ENCODE peak calls at places on chromosome 19, in ten cellular contexts. W is tibial artery, M is heart left ventricle, Z is fibroblast of lung, C is pancreas, S is sigmoid colon, B is breast epithelium, G is thyroid gland, O is lower lobe of right lung, Q is uterus. D is an unnamed sample. For H3K4me1, the result is how much of the 10 kb centered on the place peaks cover.

GRCh38 chr19:36514012-36514612 is 14.0 kb downstream of the ZNF260 start:
- DNase-seq in G (no peak), C (no peak), S (no peak), Z (peak), O (no peak), W (no peak), B (no peak), Q (no peak), M (no peak), D (no peak)

GRCh38 chr19:3532154-3533019 is 6.6 kb upstream of the TEKTIP1 start:
- DNase-seq in C (no peak), Q (no peak), Z (no peak), W (no peak), S (no peak), G (no peak), O (no peak), B (no peak), M (no peak), D (peak)

GRCh38 chr19:42252365-42253244 is 2.3 kb downstream of the ERF start:
- DNase-seq in Q (peak), M (peak), C (peak), G (peak), O (no peak), S (peak), Z (peak), W (peak), B (no peak), D (peak)

GRCh38 chr19:5291588-5292193 is 48.9 kb downstream of the PTPRS start:
- DNase-seq in C (no peak), W (no peak), M (no peak), O (no peak), G (no peak), Q (no peak), Z (no peak), S (no peak), B (no peak), D (peak)

GRCh38 chr19:15397236-15397635 is 17.6 kb upstream of the AKAP8 start:
- DNase-seq in S (peak), Z (no peak), G (no peak), Q (no peak), C (no peak), B (no peak), O (no peak), W (peak), M (no peak), D (peak)

GRCh38 chr19:18274303-18274775 is at the start of gene IQCN:
- DNase-seq in M (no peak), W (peak), B (no peak), C (peak), Z (peak), S (peak), Q (peak), O (no peak), G (no peak), D (peak)

GRCh38 chr19:41705393-41706174 is 2.8 kb upstream of the CEACAM5 start:
- DNase-seq in Z (peak), W (peak), Q (no peak), M (no peak), C (peak), G (peak), S (no peak), B (no peak), O (no peak), D (peak)

GRCh38 chr19:41877490-41877876 is 404 bp downstream of the CD79A start:
- DNase-seq in M (no peak), B (no peak), W (no peak), S (no peak), C (no peak), Q (no peak), Z (no peak), O (peak), G (no peak), D (no peak)

GRCh38 chr19:41500443-41500842 is 57.5 kb downstream of the ERICH4 start:
- DNase-seq in Z (no peak), G (no peak), Q (no peak), B (no peak), S (no peak), C (no peak), W (no peak), M (no peak), O (no peak), D (no peak)

GRCh38 chr19:41703602-41704293 is 4.7 kb upstream of the CEACAM5 start:
- DNase-seq in B (no peak), S (peak), C (no peak), Q (peak), M (no peak), O (no peak), W (peak), G (no peak), Z (no peak), D (no peak)

GRCh38 chr19:52351512-52351911 is 15.5 kb downstream of the ZNF610 start:
- DNase-seq in W (no peak), C (no peak), O (no peak), M (no peak), Z (no peak), B (no peak), G (no peak), Q (no peak), S (no peak), D (no peak)

GRCh38 chr19:54521860-54522513 is 19.4 kb downstream of the LAIR2 start:
- DNase-seq in G (no peak), W (no peak), M (no peak), Z (no peak), B (no peak), Q (no peak), O (no peak), C (no peak), S (no peak), D (no peak)

GRCh38 chr19:1065606-1066109 is 1.3 kb upstream of the ARHGAP45 start:
- DNase-seq in S (no peak), Z (no peak), W (no peak), G (no peak), B (no peak), Q (no peak), M (no peak), C (no peak), O (peak), D (no peak)

GRCh38 chr19:11304936-11305335 is 9.0 kb downstream of the TSPAN16 start:
- DNase-seq in C (no peak), Q (no peak), S (no peak), W (no peak), O (no peak), Z (no peak), M (no peak), B (no peak), G (no peak), D (no peak)

GRCh38 chr19:1908364-1908678 is 3.1 kb downstream of the ADAT3 start:
- DNase-seq in C (no peak), G (no peak), W (no peak), Z (no peak), M (no peak), O (peak), B (no peak), Q (no peak), S (no peak), D (peak)

GRCh38 chr19:4624733-4625362 is 14.5 kb upstream of the TNFAIP8L1 start:
- DNase-seq in B (no peak), M (no peak), Q (no peak), O (no peak), S (no peak), Z (no peak), C (no peak), G (no peak), W (no peak), D (peak)

GRCh38 chr19:50719119-50719435 is 525 bp downstream of the SHANK1 start:
- DNase-seq in C (no peak), Z (no peak), B (no peak), Q (no peak), O (no peak), W (no peak), M (no peak), G (no peak), S (no peak), D (no peak)

GRCh38 chr19:50720181-50720920 is 749 bp upstream of the SHANK1 start:
- DNase-seq in C (no peak), O (no peak), B (no peak), G (no peak), W (no peak), Q (no peak), S (no peak), Z (no peak), M (no peak), D (peak)

GRCh38 chr19:50718255-50719118 is 1.1 kb downstream of the SHANK1 start:
- DNase-seq in Q (no peak), M (no peak), S (no peak), O (no peak), B (no peak), C (no peak), Z (no peak), W (no peak), G (no peak), D (peak)

GRCh38 chr19:50720921-50721291 is 1.3 kb upstream of the SHANK1 start:
- DNase-seq in B (no peak), Z (no peak), O (no peak), M (no peak), G (no peak), W (no peak), C (no peak), Q (no peak), S (no peak), D (peak)

GRCh38 chr19:50719566-50719965 is at the start of gene SHANK1:
- DNase-seq in C (no peak), B (no peak), G (no peak), Z (no peak), Q (no peak), O (no peak), M (no peak), S (no peak), W (no peak), D (peak)
- H3K27ac ChIP-seq in C (no peak), B (no peak), G (no peak), Z (no peak), Q (no peak), O (no peak), M (no peak), S (no peak), W (no peak), D (no peak)

GRCh38 chr19:40213251-40213793 is 4.9 kb downstream of the TTC9B start:
- DNase-seq in G (no peak), S (no peak), W (no peak), Z (no peak), M (no peak), C (no peak), O (no peak), B (no peak), Q (no peak), D (peak)
- H3K4me1 ChIP-seq in G (under half), S (under half), W (under half), Z (under half), M (under half), C (under half), O (under half), B (under half), Q (under half), D (under half)

GRCh38 chr19:50230379-50231351 is 27.2 kb downstream of the MYH14 start:
- DNase-seq in M (peak), C (no peak), B (no peak), O (no peak), S (no peak), G (no peak), Z (no peak), Q (no peak), W (no peak), D (peak)
- TF ChIP-seq CTCF in M (no peak), C (no peak), B (no peak), O (no peak), S (no peak), G (no peak), Z (no peak), Q (no peak), W (no peak), D (no peak)

DNA sequence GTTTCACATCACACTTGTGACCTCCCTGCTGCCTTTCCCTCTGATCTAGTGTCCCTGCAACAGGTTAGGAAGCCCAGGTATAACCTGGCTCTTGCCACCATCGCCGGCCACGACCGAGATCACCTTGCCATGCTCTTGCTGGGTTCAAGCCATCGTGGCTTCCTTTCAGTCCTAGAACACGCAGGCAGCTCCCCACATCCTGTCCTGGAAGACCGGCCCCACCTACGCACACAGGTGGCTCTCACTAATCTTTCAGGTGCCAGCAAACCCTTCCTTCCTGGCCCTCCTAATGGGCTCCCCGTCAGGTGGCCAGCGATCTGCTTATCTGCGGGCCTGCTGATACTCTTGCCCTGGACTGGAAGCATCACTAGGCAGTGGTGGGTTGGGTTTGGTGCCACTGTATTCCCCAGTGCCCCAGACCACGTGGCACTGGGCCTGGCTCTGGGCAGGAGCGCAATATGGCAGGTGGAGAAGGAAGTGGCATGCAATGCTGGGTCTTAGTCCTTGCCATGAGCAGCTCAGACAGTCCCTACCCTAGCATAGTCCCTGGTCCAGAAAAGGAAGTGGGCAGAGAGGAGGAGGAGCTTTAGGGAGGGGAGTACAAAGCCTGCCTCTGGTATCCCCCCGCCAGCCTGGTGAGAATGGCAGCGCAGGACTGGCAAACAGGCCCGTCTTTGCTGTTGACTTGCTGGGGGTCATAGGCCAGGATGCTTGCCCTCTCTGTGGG is 11.8 kb downstream of the PPP1R37 start:
- DNase-seq in Z (no peak), G (no peak), Q (no peak), O (no peak), S (no peak), C (no peak), W (no peak), B (no peak), M (no peak), D (no peak)
- H3K27ac ChIP-seq in Z (no peak), G (no peak), Q (no peak), O (no peak), S (no peak), C (no peak), W (no peak), B (no peak), M (peak), D (no peak)

GRCh38 chr19:7191946-7192691 is 102.1 kb downstream of the INSR start:
- DNase-seq in Z (no peak), B (no peak), W (no peak), S (no peak), C (no peak), M (no peak), O (no peak), G (no peak), Q (no peak), D (peak)

GRCh38 chr19:7197760-7198696 is 96.2 kb downstream of the INSR start:
- DNase-seq in W (peak), B (peak), Q (peak), O (peak), S (peak), G (peak), M (peak), Z (peak), C (peak), D (peak)

GRCh38 chr19:7196721-7197168 is 97.5 kb downstream of the INSR start:
- DNase-seq in C (no peak), O (no peak), G (no peak), W (peak), S (peak), Z (no peak), B (no peak), Q (no peak), M (peak), D (no peak)

GRCh38 chr19:7197169-7197759 is 97.0 kb downstream of the INSR start:
- DNase-seq in Z (peak), S (peak), W (peak), C (peak), G (peak), B (peak), M (peak), Q (peak), O (peak), D (peak)

GRCh38 chr19:7194566-7194965 is 99.6 kb downstream of the INSR start:
- DNase-seq in C (no peak), G (no peak), W (no peak), O (no peak), Z (no peak), Q (no peak), B (no peak), S (no peak), M (no peak), D (no peak)
- H3K4me1 ChIP-seq in C (under half), G (under half), W (under half), O (under half), Z (under half), Q (under half), B (under half), S (under half), M (under half), D (under half)

GRCh38 chr19:12791345-12792047 is at the start of gene JUNB:
- DNase-seq in G (peak), M (peak), C (peak), Q (peak), B (peak), W (peak), O (peak), S (peak), Z (peak), D (peak)
- TF ChIP-seq CTCF in G (no peak), M (no peak), C (no peak), Q (no peak), B (no peak), W (no peak), O (no peak), S (no peak), Z (no peak), D (no peak)

DNA sequence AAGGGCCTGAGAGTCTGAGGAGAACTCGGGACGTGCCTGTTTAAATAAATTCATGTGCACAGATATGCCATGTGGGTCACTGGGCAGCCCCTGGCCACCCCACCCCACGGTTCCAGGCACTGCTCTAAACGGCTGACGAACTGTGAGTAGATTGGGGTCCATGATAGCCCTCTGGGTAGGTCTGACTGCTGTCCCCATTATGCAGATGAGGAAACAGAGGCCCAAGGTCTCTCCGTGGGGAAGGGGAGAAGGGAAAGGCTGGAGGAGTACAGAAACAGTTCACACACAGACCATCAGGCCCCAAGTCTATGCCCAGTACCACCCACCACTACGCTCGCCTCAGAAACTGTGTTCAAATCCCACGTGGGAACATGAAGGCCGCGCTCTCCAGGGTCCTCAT is 14.1 kb downstream of the ZNF787 start:
- DNase-seq in Q (no peak), G (no peak), O (no peak), Z (no peak), C (no peak), S (no peak), W (no peak), M (no peak), B (no peak), D (peak)
- H3K27ac ChIP-seq in Q (no peak), G (peak), O (no peak), Z (no peak), C (peak), S (peak), W (peak), M (no peak), B (peak), D (no peak)

GRCh38 chr19:35120492-35120891 is 4.9 kb downstream of the FXYD3 start:
- DNase-seq in G (no peak), B (no peak), W (no peak), M (peak), Z (peak), S (no peak), O (no peak), Q (no peak), C (peak), D (peak)
- H3K4me1 ChIP-seq in G (under half), B (under half), W (under half), M (under half), Z (under half), S (under half), O (under half), Q (under half), C (under half), D (under half)

DNA sequence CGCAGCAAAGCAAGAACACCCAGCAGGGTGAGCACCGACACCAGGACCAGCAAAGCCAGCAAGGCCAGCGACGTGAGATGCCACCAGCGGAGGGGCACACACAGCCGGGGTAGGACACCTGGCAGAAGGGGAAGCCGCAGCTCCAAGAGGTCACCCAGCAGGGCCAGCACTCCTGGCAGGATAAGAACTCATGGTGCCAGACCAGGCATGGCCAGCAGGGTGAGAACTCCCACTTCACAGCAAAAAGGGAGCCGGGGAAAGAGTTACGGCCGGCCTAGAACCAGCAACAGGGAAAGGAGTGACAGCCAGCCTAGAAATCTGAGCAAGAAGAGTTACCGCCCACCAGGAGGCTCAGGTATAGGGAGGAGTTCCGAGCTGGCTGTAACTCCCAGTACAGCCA is 486 bp downstream of the SRRM5 start:
- DNase-seq in O (no peak), G (no peak), B (no peak), M (no peak), C (no peak), S (no peak), Z (no peak), Q (no peak), W (no peak), D (no peak)
- TF ChIP-seq CTCF in O (no peak), G (no peak), B (no peak), M (no peak), C (no peak), S (no peak), Z (no peak), Q (no peak), W (no peak), D (no peak)

D was measured in osteoblast.